ENCODE peak calls at places on chromosomes 4 and X, in four cellular contexts. U is lower lobe of right lung, B is IMR-90, G is adrenal gland. I is an unnamed sample. For H3K27me3, the result is how much of the 10 kb centered on the place peaks cover.

GRCh38 chr4:137981277-137981676 is 260.9 kb downstream of the SLC7A11 start:
- DNase-seq in U (no peak), B (peak), G (no peak), I (no peak)

GRCh38 chr4:88791274-88791673 is 93.6 kb upstream of the NAP1L5 start:
- DNase-seq in U (no peak), B (peak), G (no peak), I (no peak)

GRCh38 chrX:14899607-14900006 is 26.4 kb downstream of the MOSPD2 start:
- DNase-seq in U (no peak), B (peak), G (no peak), I (no peak)

GRCh38 chr4:19857405-19857804 is 394.3 kb upstream of the SLIT2 start:
- DNase-seq in U (no peak), B (peak), G (no peak), I (no peak)

GRCh38 chrX:134177527-134177926 is 59.5 kb upstream of the CCDC160 start:
- DNase-seq in U (no peak), B (no peak), G (no peak), I (no peak)

GRCh38 chrX:102155806-102156179 is at the start of gene BEX5:
- DNase-seq in U (peak), B (no peak), G (peak), I (peak)

GRCh38 chr4:86706923-86707597 is 112.9 kb downstream of the PTPN13 start:
- DNase-seq in U (no peak), B (peak), G (no peak), I (no peak)

GRCh38 chr4:68773699-68774098 is 42.1 kb upstream of the UGT2B10 start:
- DNase-seq in U (no peak), B (no peak), G (no peak), I (no peak)

GRCh38 chrX:9538544-9539045 is 73.7 kb downstream of the TBL1X start:
- DNase-seq in U (no peak), B (no peak), G (no peak), I (no peak)

GRCh38 chrX:152819732-152820131 is 10.8 kb downstream of the CETN2 start:
- DNase-seq in U (no peak), B (peak), G (no peak), I (no peak)

GRCh38 chrX:134931550-134931949 is 59.2 kb upstream of the SMIM10 start:
- DNase-seq in U (no peak), B (no peak), G (no peak), I (no peak)

GRCh38 chrX:135513140-135513535 is 7.3 kb upstream of the INTS6L start:
- DNase-seq in U (no peak), B (no peak), G (no peak), I (no peak)

GRCh38 chrX:149497626-149498025 is 7.5 kb downstream of the IDS start:
- DNase-seq in U (no peak), B (peak), G (no peak), I (no peak)

GRCh38 chr4:164571593-164572385 is 182.1 kb upstream of the SMIM31 start:
- DNase-seq in U (no peak), B (no peak), G (no peak), I (no peak)

GRCh38 chr4:19880205-19880604 is 371.5 kb upstream of the SLIT2 start:
- DNase-seq in U (no peak), B (peak), G (no peak), I (no peak)

GRCh38 chr4:28378109-28378830 is 1517.6 kb downstream of the STIM2 start:
- DNase-seq in U (no peak), B (no peak), G (no peak), I (no peak)

GRCh38 chr4:102799816-102800215 is 27.5 kb downstream of the UBE2D3 start:
- DNase-seq in U (no peak), B (no peak), G (no peak), I (no peak)

GRCh38 chrX:21509912-21510311 is 135.7 kb downstream of the CNKSR2 start:
- DNase-seq in U (no peak), B (peak), G (no peak), I (no peak)

GRCh38 chrX:130714665-130715064 is 188.3 kb downstream of the ENOX2 start:
- DNase-seq in U (no peak), B (no peak), G (no peak), I (no peak)

GRCh38 chr4:10098770-10099139 is 17.8 kb downstream of the WDR1 start:
- DNase-seq in U (no peak), B (peak), G (peak), I (peak)

GRCh38 chr4:140653718-140654515 is 85.2 kb upstream of the UCP1 start:
- DNase-seq in U (no peak), B (peak), G (peak), I (no peak)

GRCh38 chr4:52641853-52642563 is 17.1 kb downstream of the USP46 start:
- DNase-seq in U (no peak), B (peak), G (peak), I (no peak)

GRCh38 chr4:8747896-8748575 is 123.6 kb downstream of the HMX1 start:
- DNase-seq in U (peak), B (no peak), G (no peak), I (no peak)

GRCh38 chr4:153530284-153530995 is 64.3 kb downstream of the TMEM131L start:
- DNase-seq in U (no peak), B (no peak), G (no peak), I (no peak)

GRCh38 chrX:119500061-119500800 is 32.0 kb downstream of the SLC25A5 start:
- DNase-seq in U (no peak), B (no peak), G (no peak), I (no peak)

GRCh38 chr4:8191136-8191747 is 7.8 kb upstream of the SH3TC1 start:
- DNase-seq in U (peak), B (peak), G (peak), I (no peak)

GRCh38 chrX:74349387-74349786 is 45.4 kb downstream of the ZCCHC13 start:
- DNase-seq in U (no peak), B (peak), G (no peak), I (no peak)

GRCh38 chr4:155759372-155760252 is 791 bp downstream of the GUCY1B1 start:
- DNase-seq in U (peak), B (peak), G (peak), I (no peak)

GRCh38 chrX:57932266-57932665 is 22.0 kb upstream of the ZXDA start:
- DNase-seq in U (no peak), B (no peak), G (no peak), I (no peak)

GRCh38 chrX:57930051-57930450 is 19.8 kb upstream of the ZXDA start:
- DNase-seq in U (no peak), B (peak), G (no peak), I (no peak)

GRCh38 chrX:57925806-57926205 is 15.5 kb upstream of the ZXDA start:
- DNase-seq in U (no peak), B (no peak), G (no peak), I (no peak)

GRCh38 chrX:57933321-57933720 is 23.1 kb upstream of the ZXDA start:
- DNase-seq in U (no peak), B (no peak), G (no peak), I (no peak)

GRCh38 chrX:57929373-57929772 is 19.1 kb upstream of the ZXDA start:
- DNase-seq in U (no peak), B (peak), G (no peak), I (no peak)
- TF ChIP-seq CTCF in U (peak), B (peak), G (peak), I (peak)

GRCh38 chr4:4860381-4860802 is 927 bp downstream of the MSX1 start:
- DNase-seq in U (no peak), B (peak), G (peak), I (no peak)

GRCh38 chr4:4861592-4862551 is 2.4 kb downstream of the MSX1 start:
- DNase-seq in U (no peak), B (no peak), G (no peak), I (no peak)

GRCh38 chr4:4859799-4860380 is 425 bp downstream of the MSX1 start:
- DNase-seq in U (no peak), B (no peak), G (no peak), I (no peak)

GRCh38 chr4:4859010-4859798 is at the start of gene MSX1:
- DNase-seq in U (peak), B (peak), G (peak), I (no peak)

DNA sequence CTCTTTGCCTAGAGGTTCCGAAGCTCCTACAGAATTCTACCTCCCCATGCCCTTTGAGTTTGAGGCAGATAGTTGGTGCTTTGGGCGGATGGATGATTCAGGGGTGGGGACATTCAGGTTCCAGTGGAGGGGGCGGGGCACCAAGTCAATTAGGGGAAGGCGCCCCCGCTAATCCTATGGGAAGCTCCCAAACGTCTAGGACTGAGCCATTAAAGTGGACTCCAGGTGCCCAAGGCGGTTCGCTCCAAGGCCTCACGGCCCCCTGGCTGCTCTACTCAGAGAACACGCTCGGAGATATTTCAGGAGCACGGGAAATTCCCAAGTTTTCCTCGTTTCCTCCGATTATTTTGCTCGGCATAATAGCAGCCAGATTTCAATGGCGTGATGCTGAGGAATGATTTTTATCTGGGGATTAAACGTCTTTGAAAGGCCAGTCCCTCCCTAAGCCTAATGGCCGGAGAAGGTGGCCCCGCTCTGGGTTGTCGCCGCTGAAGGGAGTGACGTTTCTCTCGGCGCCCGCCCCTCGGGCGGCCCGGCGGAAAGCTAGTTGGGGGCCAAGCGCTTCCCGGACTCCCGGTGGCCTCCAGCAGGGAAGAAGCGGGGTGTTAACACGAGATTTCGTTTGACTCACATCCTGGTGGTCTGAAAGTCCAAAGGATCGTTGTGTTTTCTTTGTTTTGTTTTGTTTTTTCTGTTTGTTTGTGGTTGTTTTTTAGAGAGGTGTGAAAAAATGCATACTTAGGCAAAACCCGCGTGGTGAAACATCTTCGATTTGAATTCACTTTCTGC is 1.5 kb downstream of the MSX1 start:
- DNase-seq in U (no peak), B (peak), G (peak), I (no peak)
- H3K27me3 ChIP-seq in U (half or more), B (under half), G (half or more), I (half or more)

DNA sequence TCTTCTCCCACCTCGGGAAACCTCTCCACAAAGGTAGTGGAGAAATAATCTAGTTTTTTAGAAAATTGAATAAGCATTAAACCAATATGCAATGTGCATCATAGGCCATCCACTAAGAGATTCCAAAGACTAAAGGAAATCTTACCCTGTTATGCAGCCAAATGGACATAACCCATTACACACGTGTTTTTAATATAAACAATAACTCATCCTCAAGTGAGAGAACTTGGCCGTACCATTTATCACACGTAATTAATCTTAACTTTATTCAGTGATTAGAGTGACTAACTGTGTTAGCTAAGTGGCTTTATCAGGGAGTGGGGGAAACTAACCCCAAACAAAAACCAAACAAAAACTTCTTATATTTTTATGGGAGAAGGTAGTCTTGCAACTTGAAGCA is 57.8 kb downstream of the AFM start:
- DNase-seq in U (no peak), B (no peak), G (no peak), I (no peak)
- TF ChIP-seq CTCF in U (no peak), B (no peak), G (no peak), I (no peak)

GRCh38 chrX:125378205-125378604 is 58.5 kb downstream of the TEX13C start:
- DNase-seq in U (no peak), B (no peak), G (no peak), I (no peak)
- H3K27me3 ChIP-seq in U (under half), B (under half), G (under half), I (under half)

GRCh38 chr4:180960758-180961401 is 1282.3 kb upstream of the TENM3 start:
- DNase-seq in U (no peak), B (no peak), G (no peak), I (no peak)
- TF ChIP-seq CTCF in U (no peak), B (peak), G (no peak), I (no peak)

GRCh38 chr4:54225671-54226398 is 3.3 kb upstream of the PDGFRA start:
- DNase-seq in U (no peak), B (no peak), G (no peak), I (no peak)
- H3K27me3 ChIP-seq in U (half or more), B (under half), G (half or more), I (half or more)

GRCh38 chr4:2186133-2186864 is 55.6 kb downstream of the HAUS3 start:
- DNase-seq in U (no peak), B (peak), G (no peak), I (no peak)
- TF ChIP-seq CTCF in U (peak), B (peak), G (no peak), I (no peak)

DNA sequence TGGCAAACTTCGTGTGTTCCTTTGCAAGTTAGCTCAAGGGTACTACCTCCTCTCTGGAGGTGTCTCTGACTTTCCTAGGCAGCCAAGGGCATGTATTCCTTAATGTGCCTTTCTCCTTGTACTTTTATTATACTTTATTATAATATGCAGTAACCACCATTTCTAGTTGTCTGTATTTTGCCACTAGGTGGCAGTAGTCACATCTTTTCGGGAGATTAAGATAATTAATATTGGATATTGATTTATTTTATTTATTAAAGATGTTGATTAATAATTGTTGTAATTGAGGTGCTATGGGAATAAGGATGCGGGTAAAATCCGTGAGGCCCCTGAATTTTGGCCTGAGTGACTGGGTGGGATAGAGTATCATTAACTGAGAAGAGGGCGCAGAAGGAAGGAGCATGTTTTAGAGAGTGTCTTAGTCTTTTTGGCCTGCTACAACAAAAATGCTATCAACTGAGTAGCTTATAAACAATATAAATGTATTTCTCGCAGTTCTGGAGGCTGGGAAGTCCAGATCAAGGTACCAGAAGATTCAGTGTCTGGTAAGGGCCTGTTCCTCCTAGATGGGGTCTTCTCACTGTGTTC is 153.3 kb downstream of the TMEM164 start:
- DNase-seq in U (no peak), B (no peak), G (no peak), I (no peak)
- H3K27me3 ChIP-seq in U (under half), B (under half), G (under half), I (under half)

I was measured in CD4-positive, alpha-beta T cell.